ENCODE peak calls at places on chromosomes 3 and 15, in nine cellular contexts. One of them, this sample, is unnamed.

GRCh38 chr15:83064859-83065258 is 2.2 kb downstream of the BTBD1 start:
- DNase-seq in heart right ventricle: no peak
- DNase-seq in GM12865: no peak
- DNase-seq in AG10803: no peak
- DNase-seq in astrocyte of the cerebellum: no peak
- DNase-seq in transverse colon: no peak
- DNase-seq in lower lobe of right lung: no peak
- DNase-seq in RWPE1: no peak
- DNase-seq in natural killer cell: no peak
- DNase-seq in this sample: no peak

GRCh38 chr15:59203026-59203425 is 3.6 kb upstream of the LDHAL6B start:
- DNase-seq in RWPE1: no peak
- DNase-seq in transverse colon: no peak
- DNase-seq in AG10803: no peak
- DNase-seq in lower lobe of right lung: no peak
- DNase-seq in GM12865: no peak
- DNase-seq in astrocyte of the cerebellum: no peak
- DNase-seq in heart right ventricle: no peak
- DNase-seq in natural killer cell: no peak
- DNase-seq in this sample: no peak

GRCh38 chr3:52537726-52538421 is 1.5 kb downstream of the UQCC5 start:
- DNase-seq in transverse colon: no peak
- DNase-seq in GM12865: no peak
- DNase-seq in RWPE1: no peak
- DNase-seq in natural killer cell: peak
- DNase-seq in heart right ventricle: no peak
- DNase-seq in lower lobe of right lung: no peak
- DNase-seq in AG10803: no peak
- DNase-seq in astrocyte of the cerebellum: no peak
- DNase-seq in this sample: no peak

GRCh38 chr15:79901958-79902357 is 5.1 kb upstream of the MTHFS start:
- DNase-seq in natural killer cell: no peak
- DNase-seq in GM12865: peak
- DNase-seq in heart right ventricle: no peak
- DNase-seq in transverse colon: no peak
- DNase-seq in lower lobe of right lung: no peak
- DNase-seq in astrocyte of the cerebellum: no peak
- DNase-seq in AG10803: no peak
- DNase-seq in RWPE1: no peak
- DNase-seq in this sample: no peak

GRCh38 chr3:56796202-56796601 is 5.5 kb downstream of the ARHGEF3 start:
- DNase-seq in transverse colon: no peak
- DNase-seq in heart right ventricle: no peak
- DNase-seq in RWPE1: no peak
- DNase-seq in natural killer cell: no peak
- DNase-seq in AG10803: peak
- DNase-seq in lower lobe of right lung: no peak
- DNase-seq in GM12865: no peak
- DNase-seq in astrocyte of the cerebellum: no peak
- DNase-seq in this sample: no peak

GRCh38 chr3:29686889-29687592 is 406.2 kb downstream of the RBMS3 start:
- DNase-seq in GM12865: peak
- DNase-seq in astrocyte of the cerebellum: peak
- DNase-seq in AG10803: peak
- DNase-seq in heart right ventricle: no peak
- DNase-seq in natural killer cell: no peak
- DNase-seq in transverse colon: no peak
- DNase-seq in lower lobe of right lung: no peak
- DNase-seq in RWPE1: no peak
- DNase-seq in this sample: no peak

GRCh38 chr3:134030382-134030753 is 643 bp upstream of the SLCO2A1 start:
- DNase-seq in natural killer cell: no peak
- DNase-seq in heart right ventricle: no peak
- DNase-seq in transverse colon: no peak
- DNase-seq in AG10803: no peak
- DNase-seq in GM12865: no peak
- DNase-seq in RWPE1: no peak
- DNase-seq in astrocyte of the cerebellum: no peak
- DNase-seq in lower lobe of right lung: no peak
- DNase-seq in this sample: no peak

GRCh38 chr3:149790698-149791097 is 1.7 kb downstream of the ANKUB1 start:
- DNase-seq in lower lobe of right lung: no peak
- DNase-seq in heart right ventricle: no peak
- DNase-seq in transverse colon: no peak
- DNase-seq in natural killer cell: no peak
- DNase-seq in GM12865: no peak
- DNase-seq in RWPE1: no peak
- DNase-seq in AG10803: no peak
- DNase-seq in astrocyte of the cerebellum: no peak
- DNase-seq in this sample: no peak

GRCh38 chr3:110779581-110779980 is 292.0 kb upstream of the NECTIN3 start:
- DNase-seq in RWPE1: no peak
- DNase-seq in GM12865: no peak
- DNase-seq in astrocyte of the cerebellum: no peak
- DNase-seq in transverse colon: no peak
- DNase-seq in natural killer cell: no peak
- DNase-seq in AG10803: peak
- DNase-seq in lower lobe of right lung: no peak
- DNase-seq in heart right ventricle: no peak
- DNase-seq in this sample: no peak

GRCh38 chr15:89335289-89336041 is 841 bp upstream of the POLG start:
- DNase-seq in heart right ventricle: no peak
- DNase-seq in transverse colon: peak
- DNase-seq in astrocyte of the cerebellum: peak
- DNase-seq in natural killer cell: peak
- DNase-seq in GM12865: no peak
- DNase-seq in AG10803: no peak
- DNase-seq in lower lobe of right lung: no peak
- DNase-seq in RWPE1: no peak
- DNase-seq in this sample: no peak

GRCh38 chr15:68404056-68404798 is 27.7 kb downstream of the ITGA11 start:
- DNase-seq in AG10803: no peak
- DNase-seq in transverse colon: no peak
- DNase-seq in heart right ventricle: no peak
- DNase-seq in RWPE1: no peak
- DNase-seq in GM12865: no peak
- DNase-seq in natural killer cell: peak
- DNase-seq in lower lobe of right lung: no peak
- DNase-seq in astrocyte of the cerebellum: no peak
- DNase-seq in this sample: peak

GRCh38 chr3:152556731-152557254 is 278.1 kb upstream of the P2RY1 start:
- DNase-seq in AG10803: peak
- DNase-seq in heart right ventricle: peak
- DNase-seq in GM12865: peak
- DNase-seq in astrocyte of the cerebellum: no peak
- DNase-seq in RWPE1: peak
- DNase-seq in lower lobe of right lung: no peak
- DNase-seq in natural killer cell: no peak
- DNase-seq in transverse colon: no peak
- DNase-seq in this sample: no peak

GRCh38 chr3:142211034-142211433 is 14.4 kb downstream of the GK5 start:
- DNase-seq in lower lobe of right lung: no peak
- DNase-seq in GM12865: peak
- DNase-seq in RWPE1: no peak
- DNase-seq in transverse colon: no peak
- DNase-seq in astrocyte of the cerebellum: no peak
- DNase-seq in AG10803: no peak
- DNase-seq in heart right ventricle: no peak
- DNase-seq in natural killer cell: peak
- DNase-seq in this sample: no peak
- TF ChIP-seq CTCF in lower lobe of right lung: no peak
- TF ChIP-seq CTCF in GM12865: peak
- TF ChIP-seq CTCF in RWPE1: no peak
- TF ChIP-seq CTCF in transverse colon: no peak
- TF ChIP-seq CTCF in astrocyte of the cerebellum: peak
- TF ChIP-seq CTCF in AG10803: peak
- TF ChIP-seq CTCF in heart right ventricle: peak
- TF ChIP-seq CTCF in natural killer cell: peak
- TF ChIP-seq CTCF in this sample: no peak

GRCh38 chr3:132174500-132174899 is 139.7 kb upstream of the CPNE4 start:
- DNase-seq in lower lobe of right lung: no peak
- DNase-seq in RWPE1: no peak
- DNase-seq in AG10803: peak
- DNase-seq in natural killer cell: no peak
- DNase-seq in transverse colon: no peak
- DNase-seq in astrocyte of the cerebellum: no peak
- DNase-seq in GM12865: no peak
- DNase-seq in heart right ventricle: no peak
- DNase-seq in this sample: no peak

GRCh38 chr3:132183811-132184210 is 133.4 kb upstream of the ACP3 start:
- DNase-seq in RWPE1: no peak
- DNase-seq in GM12865: no peak
- DNase-seq in heart right ventricle: no peak
- DNase-seq in transverse colon: no peak
- DNase-seq in AG10803: no peak
- DNase-seq in natural killer cell: no peak
- DNase-seq in astrocyte of the cerebellum: no peak
- DNase-seq in lower lobe of right lung: no peak
- DNase-seq in this sample: no peak

DNA sequence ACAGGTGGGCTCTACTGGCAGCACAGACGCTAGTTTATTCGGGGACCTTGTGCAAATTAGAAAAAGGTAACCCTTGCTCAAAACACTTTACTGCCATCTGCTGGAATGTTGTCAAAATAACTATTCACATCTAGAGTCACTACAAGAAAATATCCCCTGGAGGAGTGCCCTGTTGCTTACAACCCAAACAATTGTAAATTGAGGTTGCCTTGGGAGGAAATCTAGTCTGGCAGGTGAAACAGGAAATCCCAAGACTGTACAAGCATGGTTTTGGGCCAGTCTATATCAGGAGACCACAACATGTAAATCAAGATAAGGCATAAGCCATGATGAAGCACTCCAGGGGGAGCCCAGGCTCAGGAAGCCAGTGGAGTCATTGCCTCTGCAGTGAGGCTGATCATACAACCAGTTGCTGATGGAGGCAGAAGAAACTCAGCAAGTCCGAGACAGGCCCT is 136.8 kb upstream of the ACP3 start:
- DNase-seq in heart right ventricle: no peak
- DNase-seq in lower lobe of right lung: no peak
- DNase-seq in astrocyte of the cerebellum: peak
- DNase-seq in RWPE1: peak
- DNase-seq in AG10803: peak
- DNase-seq in GM12865: peak
- DNase-seq in transverse colon: no peak
- DNase-seq in natural killer cell: no peak
- DNase-seq in this sample: no peak
- TF ChIP-seq CTCF in heart right ventricle: peak
- TF ChIP-seq CTCF in lower lobe of right lung: peak
- TF ChIP-seq CTCF in astrocyte of the cerebellum: peak
- TF ChIP-seq CTCF in RWPE1: peak
- TF ChIP-seq CTCF in AG10803: peak
- TF ChIP-seq CTCF in GM12865: no peak
- TF ChIP-seq CTCF in transverse colon: no peak
- TF ChIP-seq CTCF in natural killer cell: no peak
- TF ChIP-seq CTCF in this sample: peak

GRCh38 chr3:5309181-5309580 is 121.7 kb downstream of the EDEM1 start:
- DNase-seq in RWPE1: no peak
- DNase-seq in natural killer cell: no peak
- DNase-seq in lower lobe of right lung: no peak
- DNase-seq in heart right ventricle: no peak
- DNase-seq in GM12865: no peak
- DNase-seq in astrocyte of the cerebellum: peak
- DNase-seq in AG10803: peak
- DNase-seq in transverse colon: no peak
- DNase-seq in this sample: no peak

GRCh38 chr3:5302661-5303060 is 115.2 kb downstream of the EDEM1 start:
- DNase-seq in GM12865: no peak
- DNase-seq in AG10803: no peak
- DNase-seq in astrocyte of the cerebellum: no peak
- DNase-seq in natural killer cell: no peak
- DNase-seq in heart right ventricle: no peak
- DNase-seq in lower lobe of right lung: no peak
- DNase-seq in transverse colon: no peak
- DNase-seq in RWPE1: no peak
- DNase-seq in this sample: no peak

GRCh38 chr3:5304188-5304587 is 116.7 kb downstream of the EDEM1 start:
- DNase-seq in transverse colon: no peak
- DNase-seq in RWPE1: no peak
- DNase-seq in heart right ventricle: no peak
- DNase-seq in GM12865: no peak
- DNase-seq in astrocyte of the cerebellum: no peak
- DNase-seq in lower lobe of right lung: no peak
- DNase-seq in AG10803: no peak
- DNase-seq in natural killer cell: no peak
- DNase-seq in this sample: no peak

GRCh38 chr3:5304789-5305680 is 117.5 kb downstream of the EDEM1 start:
- DNase-seq in natural killer cell: no peak
- DNase-seq in RWPE1: peak
- DNase-seq in transverse colon: peak
- DNase-seq in lower lobe of right lung: no peak
- DNase-seq in GM12865: peak
- DNase-seq in astrocyte of the cerebellum: peak
- DNase-seq in heart right ventricle: peak
- DNase-seq in AG10803: peak
- DNase-seq in this sample: peak

GRCh38 chr3:5305681-5305983 is 118.1 kb downstream of the EDEM1 start:
- DNase-seq in heart right ventricle: no peak
- DNase-seq in AG10803: no peak
- DNase-seq in astrocyte of the cerebellum: no peak
- DNase-seq in GM12865: no peak
- DNase-seq in transverse colon: no peak
- DNase-seq in lower lobe of right lung: no peak
- DNase-seq in RWPE1: no peak
- DNase-seq in natural killer cell: no peak
- DNase-seq in this sample: no peak
- TF ChIP-seq CTCF in heart right ventricle: no peak
- TF ChIP-seq CTCF in AG10803: no peak
- TF ChIP-seq CTCF in astrocyte of the cerebellum: no peak
- TF ChIP-seq CTCF in GM12865: no peak
- TF ChIP-seq CTCF in transverse colon: no peak
- TF ChIP-seq CTCF in lower lobe of right lung: no peak
- TF ChIP-seq CTCF in RWPE1: no peak
- TF ChIP-seq CTCF in natural killer cell: no peak
- TF ChIP-seq CTCF in this sample: peak

DNA sequence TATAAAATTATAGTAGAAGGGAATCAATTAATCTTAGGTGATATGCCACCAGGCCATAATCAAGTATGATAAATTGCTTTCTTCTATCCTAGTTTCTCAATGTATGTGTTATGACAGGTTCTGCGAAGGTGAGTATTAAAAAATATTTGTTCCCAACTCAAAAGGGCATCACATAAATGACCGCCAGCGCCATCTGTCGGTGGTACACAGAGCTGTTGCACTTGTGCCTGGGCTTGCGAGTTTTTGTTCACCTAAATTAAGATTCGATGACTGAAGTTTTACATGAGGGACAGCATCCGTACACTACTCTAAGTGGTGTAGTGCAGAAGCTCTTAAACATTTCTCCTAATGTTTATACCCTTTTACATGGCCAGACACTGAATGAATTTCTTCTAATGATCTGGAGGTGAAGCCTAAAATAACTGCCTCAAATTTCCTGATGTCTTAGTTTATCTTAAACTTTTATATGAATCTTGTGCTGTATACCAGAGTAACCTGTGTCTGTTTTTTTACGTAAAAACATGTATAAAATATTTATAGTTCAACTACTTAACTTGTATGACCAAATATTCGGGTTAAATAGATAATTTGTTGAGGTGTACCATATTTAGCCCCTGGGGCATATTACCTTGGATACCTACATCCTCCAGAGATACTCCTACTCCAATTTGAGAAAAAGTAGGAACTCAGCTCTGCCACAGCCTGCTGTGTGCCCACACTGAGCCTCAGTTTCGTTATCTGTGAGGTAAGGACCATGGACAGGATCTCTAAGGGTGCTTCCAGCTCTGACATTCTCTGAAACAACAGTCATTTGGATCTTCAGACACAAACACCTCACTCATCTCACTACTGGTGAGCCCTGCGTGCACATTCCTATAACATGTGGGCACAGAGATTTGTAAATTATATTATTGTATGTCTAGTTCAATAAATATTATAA is 365.6 kb downstream of the MAGI1 start:
- DNase-seq in GM12865: peak
- DNase-seq in heart right ventricle: peak
- DNase-seq in RWPE1: peak
- DNase-seq in natural killer cell: no peak
- DNase-seq in astrocyte of the cerebellum: peak
- DNase-seq in lower lobe of right lung: peak
- DNase-seq in AG10803: peak
- DNase-seq in transverse colon: peak
- DNase-seq in this sample: no peak
- TF ChIP-seq CTCF in GM12865: peak
- TF ChIP-seq CTCF in heart right ventricle: peak
- TF ChIP-seq CTCF in RWPE1: peak
- TF ChIP-seq CTCF in natural killer cell: no peak
- TF ChIP-seq CTCF in astrocyte of the cerebellum: peak
- TF ChIP-seq CTCF in lower lobe of right lung: peak
- TF ChIP-seq CTCF in AG10803: peak
- TF ChIP-seq CTCF in transverse colon: peak
- TF ChIP-seq CTCF in this sample: peak

This sample was measured in CD14-positive monocyte.